ENCODE peak calls at places on chromosomes 16 and 17, in eight cellular contexts. U is fibroblast of pulmonary artery; P is T-cell; C is Right ventricle myocardium superior; E is stimulated activated CD4-positive, alpha-beta T cell treated with anti-CD3 and anti-CD28 coated beads, Interleukin-1b, Interleukin-23, amount 100 ng/mL, for 1 hour; V is GM19239; H is type B pancreatic cell; J is lung microvascular endothelial cell. Y is an unnamed sample.

GRCh38 chr17:80970762-80971703 is 20.6 kb upstream of the CHMP6 start:
- DNase-seq in H (no peak), E (no peak), J (no peak), U (no peak), C (no peak), V (no peak), P (no peak), Y (no peak)

GRCh38 chr17:10243905-10244844 is 45.8 kb upstream of the GAS7 start:
- DNase-seq in U (peak), E (no peak), V (no peak), P (no peak), H (no peak), C (no peak), J (no peak), Y (no peak)

GRCh38 chr17:79051306-79051705 is 23.3 kb upstream of the ENGASE start:
- DNase-seq in H (no peak), P (no peak), J (no peak), C (no peak), U (no peak), E (no peak), V (no peak), Y (no peak)

GRCh38 chr16:35931722-35932121 is 2472.3 kb downstream of the TP53TG3F start:
- DNase-seq in E (no peak), J (no peak), C (no peak), P (no peak), U (no peak), V (no peak), H (no peak), Y (no peak)

GRCh38 chr16:82108774-82109173 is 61.2 kb downstream of the MPHOSPH6 start:
- DNase-seq in C (no peak), J (no peak), U (no peak), E (no peak), H (no peak), P (no peak), V (no peak), Y (no peak)

GRCh38 chr16:89638455-89638854 is 19.1 kb downstream of the CHMP1A start:
- DNase-seq in H (no peak), C (no peak), J (no peak), V (no peak), P (no peak), E (no peak), U (no peak), Y (no peak)

GRCh38 chr17:12789976-12790805 is 893 bp downstream of the ARHGAP44 start:
- DNase-seq in C (no peak), E (no peak), P (no peak), J (peak), H (peak), U (no peak), V (no peak), Y (no peak)

GRCh38 chr17:14299261-14300093 is 1.4 kb upstream of the HS3ST3B1 start:
- DNase-seq in H (peak), U (peak), E (no peak), P (no peak), V (no peak), J (peak), C (peak), Y (no peak)

GRCh38 chr17:1360975-1361374 is 39.0 kb downstream of the YWHAE start:
- DNase-seq in C (no peak), H (no peak), J (peak), E (no peak), U (no peak), V (no peak), P (no peak), Y (no peak)

GRCh38 chr17:76224321-76224852 is 15.9 kb downstream of the RNF157 start:
- DNase-seq in P (no peak), E (no peak), U (no peak), C (no peak), H (no peak), J (no peak), V (no peak), Y (no peak)

GRCh38 chr17:66955821-66956220 is 8.7 kb upstream of the CACNG4 start:
- DNase-seq in H (no peak), P (no peak), C (no peak), E (no peak), V (no peak), J (no peak), U (no peak), Y (no peak)

GRCh38 chr16:48687421-48688038 is 77.5 kb upstream of the N4BP1 start:
- DNase-seq in J (peak), P (no peak), H (no peak), U (peak), C (peak), E (no peak), V (peak), Y (peak)

GRCh38 chr16:53949716-53950410 is 245.9 kb downstream of the FTO start:
- DNase-seq in U (no peak), E (no peak), C (no peak), V (no peak), H (no peak), J (peak), P (no peak), Y (no peak)

GRCh38 chr17:68981288-68981687 is 26.1 kb upstream of the ABCA8 start:
- DNase-seq in U (peak), H (no peak), J (peak), V (no peak), E (no peak), C (no peak), P (no peak), Y (peak)

GRCh38 chr16:70586731-70587130 is 59.6 kb upstream of the IL34 start:
- DNase-seq in P (no peak), V (no peak), U (no peak), H (no peak), E (no peak), J (no peak), C (peak), Y (no peak)